ENCODE peak calls at places on chromosomes 7 and 10, in ten cellular contexts. G is astrocyte of the spinal cord; K is HL-60; Q is K562; V is Calu3; I is CD4-positive, alpha-beta T cell; W is AG09319; B is omental fat pad; O is Caco-2; D is GM20000. A is an unnamed sample.

GRCh38 chr10:57468886-57469432 is 798.7 kb downstream of the IPMK start:
- DNase-seq in B (no peak), G (no peak), Q (no peak), O (no peak), D (no peak), V (no peak), K (no peak), W (no peak), I (no peak), A (no peak)

GRCh38 chr7:12643001-12643400 is 44.4 kb upstream of the ARL4A start:
- DNase-seq in K (no peak), D (no peak), G (peak), Q (no peak), W (peak), I (no peak), V (no peak), O (no peak), B (no peak), A (no peak)

GRCh38 chr10:125584954-125585353 is 98.0 kb downstream of the TEX36 start:
- DNase-seq in Q (no peak), G (no peak), V (no peak), O (no peak), I (no peak), W (no peak), B (no peak), K (no peak), D (no peak), A (no peak)

GRCh38 chr10:48324580-48324979 is 18.1 kb downstream of the MAPK8 start:
- DNase-seq in V (no peak), Q (no peak), K (no peak), I (no peak), O (no peak), B (no peak), W (no peak), D (no peak), G (no peak), A (no peak)

GRCh38 chr10:130392031-130392430 is 255.8 kb downstream of the GLRX3 start:
- DNase-seq in K (no peak), B (no peak), D (no peak), O (no peak), W (no peak), V (no peak), G (no peak), I (no peak), Q (no peak), A (no peak)

GRCh38 chr10:98608417-98608816 is 161.7 kb upstream of the HPS1 start:
- DNase-seq in I (no peak), G (peak), O (no peak), B (no peak), Q (no peak), D (no peak), K (no peak), V (no peak), W (no peak), A (no peak)

GRCh38 chr7:42183547-42183946 is 53.5 kb downstream of the GLI3 start:
- DNase-seq in I (no peak), K (no peak), O (no peak), Q (no peak), G (peak), D (no peak), V (no peak), W (no peak), B (no peak), A (no peak)

GRCh38 chr10:114691442-114691941 is 33.4 kb upstream of the ABLIM1 start:
- DNase-seq in O (no peak), W (no peak), G (peak), Q (no peak), K (no peak), B (no peak), I (no peak), V (no peak), D (no peak), A (no peak)

GRCh38 chr10:24513155-24513554 is 210.5 kb downstream of the ARHGAP21 start:
- DNase-seq in D (no peak), V (peak), G (peak), W (no peak), Q (no peak), I (no peak), K (no peak), O (peak), B (no peak), A (peak)

GRCh38 chr10:11036424-11037011 is 18.8 kb downstream of the CELF2 start:
- DNase-seq in D (no peak), W (no peak), O (peak), B (no peak), I (no peak), V (peak), Q (peak), K (no peak), G (peak), A (peak)

GRCh38 chr10:13651969-13652720 is 65.4 kb downstream of the PRPF18 start:
- DNase-seq in Q (no peak), D (no peak), I (no peak), B (no peak), G (no peak), W (no peak), O (no peak), K (no peak), V (no peak), A (no peak)

GRCh38 chr7:140060788-140061606 is 1.8 kb downstream of the PARP12 start:
- DNase-seq in W (no peak), I (no peak), D (no peak), Q (peak), K (no peak), O (no peak), B (no peak), V (no peak), G (peak), A (no peak)

GRCh38 chr7:42198296-42198695 is 38.7 kb downstream of the GLI3 start:
- DNase-seq in B (no peak), O (no peak), Q (no peak), G (peak), K (no peak), W (no peak), V (no peak), D (no peak), I (no peak), A (no peak)

GRCh38 chr10:71314028-71314693 is 4.9 kb upstream of the SLC29A3 start:
- DNase-seq in Q (peak), B (no peak), D (peak), I (peak), O (peak), V (peak), K (peak), W (no peak), G (peak), A (no peak)

GRCh38 chr10:29081971-29082699 is 206.7 kb upstream of the LYZL1 start:
- DNase-seq in D (no peak), W (no peak), B (no peak), G (no peak), Q (no peak), K (no peak), I (no peak), V (no peak), O (no peak), A (no peak)

GRCh38 chr7:26426096-26426495 is 134.4 kb downstream of the SNX10 start:
- DNase-seq in G (no peak), W (no peak), D (no peak), Q (no peak), I (no peak), O (no peak), B (no peak), K (no peak), V (no peak), A (no peak)

GRCh38 chr7:24392774-24393173 is 108.8 kb downstream of the NPY start:
- DNase-seq in D (no peak), G (no peak), I (no peak), K (no peak), O (no peak), V (no peak), B (no peak), Q (no peak), W (no peak), A (no peak)

GRCh38 chr10:31961264-31961663 is 32.6 kb upstream of the ARHGAP12 start:
- DNase-seq in G (no peak), B (no peak), I (no peak), K (peak), V (no peak), W (no peak), O (no peak), D (no peak), Q (no peak), A (no peak)

GRCh38 chr7:123557016-123557630 is 495 bp downstream of the NDUFA5 start:
- DNase-seq in K (no peak), I (no peak), G (peak), D (no peak), Q (no peak), B (no peak), V (peak), O (no peak), W (no peak), A (peak)

GRCh38 chr7:103524042-103524907 is 78.3 kb upstream of the SLC26A5 start:
- DNase-seq in K (no peak), W (no peak), O (no peak), I (no peak), Q (peak), G (peak), D (peak), V (no peak), B (no peak), A (peak)

GRCh38 chr10:63553031-63553430 is 31.8 kb downstream of the REEP3 start:
- DNase-seq in W (peak), D (no peak), O (no peak), I (no peak), G (peak), Q (no peak), K (no peak), B (no peak), V (peak), A (peak)

GRCh38 chr10:18140149-18140956 is at the start of gene CACNB2:
- DNase-seq in B (no peak), D (peak), W (peak), I (no peak), Q (no peak), O (peak), G (peak), V (no peak), K (no peak), A (no peak)

GRCh38 chr7:43148161-43148731 is 35.8 kb downstream of the HECW1 start:
- DNase-seq in G (no peak), O (no peak), D (no peak), V (no peak), B (no peak), K (no peak), W (no peak), Q (no peak), I (no peak), A (no peak)

GRCh38 chr7:12013983-12014382 is 182.0 kb upstream of the THSD7A start:
- DNase-seq in V (no peak), Q (no peak), K (no peak), W (no peak), I (no peak), G (no peak), D (no peak), B (no peak), O (no peak), A (no peak)

GRCh38 chr7:157795631-157796030 is 458.8 kb downstream of the DNAJB6 start:
- DNase-seq in K (no peak), Q (no peak), B (no peak), O (no peak), W (no peak), D (no peak), I (no peak), V (no peak), G (no peak), A (no peak)

GRCh38 chr10:31134303-31134928 is 102.8 kb upstream of the ZNF438 start:
- DNase-seq in W (no peak), Q (no peak), V (peak), K (no peak), D (peak), O (peak), G (peak), B (no peak), I (no peak), A (peak)

GRCh38 chr7:154929006-154929726 is 73.8 kb downstream of the PAXIP1 start:
- DNase-seq in V (peak), I (no peak), G (no peak), W (no peak), O (no peak), Q (no peak), D (no peak), B (no peak), K (no peak), A (no peak)

GRCh38 chr10:125149278-125150047 is 10.9 kb downstream of the CTBP2 start:
- DNase-seq in B (peak), W (no peak), G (peak), D (no peak), V (peak), I (no peak), K (peak), O (no peak), Q (peak), A (no peak)

GRCh38 chr10:29409241-29410051 is 120.6 kb downstream of the LYZL1 start:
- DNase-seq in V (peak), I (peak), W (peak), B (peak), K (peak), D (peak), Q (peak), G (peak), O (peak), A (no peak)

GRCh38 chr7:44461387-44461786 is 29.1 kb downstream of the NUDCD3 start:
- DNase-seq in O (no peak), Q (no peak), G (peak), W (no peak), K (no peak), B (no peak), D (no peak), V (no peak), I (no peak), A (no peak)

GRCh38 chr10:11921800-11922387 is 98.7 kb downstream of the PROSER2 start:
- DNase-seq in G (no peak), B (no peak), Q (no peak), I (no peak), W (no peak), V (no peak), O (no peak), K (no peak), D (no peak), A (no peak)

GRCh38 chr7:24069751-24070150 is 214.2 kb upstream of the NPY start:
- DNase-seq in G (no peak), O (no peak), I (no peak), Q (no peak), K (no peak), D (no peak), B (no peak), W (no peak), V (no peak), A (no peak)

GRCh38 chr7:110090113-110090820 is 1000.7 kb upstream of the LRRN3 start:
- DNase-seq in B (no peak), W (no peak), D (peak), Q (no peak), K (peak), V (peak), I (no peak), O (peak), G (peak), A (peak)
- TF ChIP-seq CTCF in B (no peak), W (peak), D (no peak), Q (no peak), K (peak), V (no peak), I (peak), O (peak), G (peak), A (peak)

GRCh38 chr7:36438211-36438610 is 48.5 kb downstream of the ANLN start:
- DNase-seq in Q (no peak), I (no peak), D (no peak), W (no peak), V (no peak), K (no peak), G (no peak), B (no peak), O (no peak), A (no peak)

GRCh38 chr7:36440880-36441279 is 51.2 kb downstream of the ANLN start:
- DNase-seq in K (no peak), V (no peak), B (no peak), G (peak), I (no peak), D (peak), W (peak), O (peak), Q (no peak), A (peak)

GRCh38 chr7:36439624-36440023 is 50.0 kb downstream of the ANLN start:
- DNase-seq in O (no peak), I (no peak), W (no peak), G (no peak), D (no peak), K (no peak), B (no peak), V (no peak), Q (no peak), A (no peak)

GRCh38 chr7:36441344-36442022 is 51.8 kb downstream of the ANLN start:
- DNase-seq in D (no peak), K (no peak), O (no peak), Q (no peak), W (no peak), V (no peak), G (no peak), I (no peak), B (no peak), A (no peak)
- TF ChIP-seq CTCF in D (no peak), K (no peak), O (no peak), Q (no peak), W (no peak), V (peak), G (no peak), I (no peak), B (no peak), A (no peak)

GRCh38 chr7:1391449-1391848 is 67.8 kb downstream of the MICALL2 start:
- DNase-seq in Q (no peak), W (no peak), V (no peak), D (no peak), O (no peak), G (no peak), K (no peak), B (no peak), I (no peak), A (no peak)
- TF ChIP-seq CTCF in Q (no peak), W (no peak), V (no peak), D (no peak), O (no peak), G (no peak), K (no peak), B (no peak), I (no peak), A (no peak)

DNA sequence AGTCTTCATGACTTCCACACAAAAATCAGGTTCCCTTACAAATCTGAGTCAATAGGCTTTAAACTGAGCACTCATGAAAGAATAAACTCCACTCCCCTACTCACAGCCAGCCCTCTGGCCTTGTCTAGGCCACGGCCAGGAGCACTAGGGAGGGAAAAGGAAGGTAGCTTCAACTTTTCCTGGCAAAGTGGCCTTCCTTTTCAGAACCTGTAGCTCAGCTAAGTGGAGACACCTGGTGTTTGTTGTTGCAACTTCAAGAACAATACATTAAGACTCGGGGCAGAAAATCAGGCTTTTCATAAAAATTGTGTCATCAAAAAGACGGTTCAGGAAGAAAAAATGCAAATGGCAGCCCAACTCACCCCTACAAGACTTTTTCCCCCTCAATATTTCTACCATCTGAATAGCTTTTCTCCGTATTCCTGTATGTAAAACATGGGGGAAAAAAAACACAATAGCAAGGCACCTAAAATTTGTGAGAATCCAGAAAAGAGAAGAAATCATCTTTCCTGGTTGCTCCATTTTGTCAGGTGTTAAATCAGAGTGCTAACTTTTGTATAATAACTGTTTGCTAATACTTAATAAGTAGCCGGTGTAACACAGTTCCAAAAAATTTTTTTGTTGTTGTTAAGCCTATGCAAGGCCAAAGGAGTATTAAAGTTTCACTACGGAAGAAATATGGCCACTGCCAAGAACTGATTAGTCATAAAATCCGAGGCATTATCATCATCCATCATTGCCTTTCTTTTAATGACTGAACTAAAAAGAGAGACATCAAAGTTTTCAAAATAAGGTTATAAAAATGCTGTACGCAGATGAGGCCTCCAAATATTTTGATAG is 66.2 kb upstream of the ARID5B start:
- DNase-seq in G (peak), D (peak), I (no peak), V (peak), B (no peak), K (peak), W (peak), O (peak), Q (peak), A (peak)
- TF ChIP-seq CTCF in G (peak), D (peak), I (peak), V (peak), B (no peak), K (no peak), W (peak), O (peak), Q (peak), A (peak)

A was measured in astrocyte of the cerebellum.